ENCODE peak calls at places on chromosomes 11 and 22, in five cellular contexts. One of them, this sample, is unnamed.

GRCh38 chr11:36564376-36565032 is 3.3 kb upstream of the RAG1 start:
- DNase-seq in DND-41: peak
- DNase-seq in lung: peak
- DNase-seq in upper lobe of right lung: no peak
- DNase-seq in AG04450: peak
- DNase-seq in this sample: peak

GRCh38 chr22:27540247-27540646 is 261.3 kb downstream of the MN1 start:
- DNase-seq in AG04450: no peak
- DNase-seq in upper lobe of right lung: no peak
- DNase-seq in DND-41: no peak
- DNase-seq in lung: no peak
- DNase-seq in this sample: no peak

GRCh38 chr11:60343094-60343704 is 16.1 kb downstream of the MS4A6E start:
- DNase-seq in AG04450: no peak
- DNase-seq in lung: no peak
- DNase-seq in DND-41: peak
- DNase-seq in upper lobe of right lung: no peak
- DNase-seq in this sample: peak

GRCh38 chr11:74707602-74708510 is 23.4 kb downstream of the CHRDL2 start:
- DNase-seq in AG04450: no peak
- DNase-seq in lung: no peak
- DNase-seq in DND-41: no peak
- DNase-seq in upper lobe of right lung: no peak
- DNase-seq in this sample: no peak

GRCh38 chr11:108871152-108871551 is 206.3 kb downstream of the DDX10 start:
- DNase-seq in upper lobe of right lung: no peak
- DNase-seq in AG04450: peak
- DNase-seq in lung: no peak
- DNase-seq in DND-41: peak
- DNase-seq in this sample: peak

GRCh38 chr11:112655386-112655785 is 305.8 kb upstream of the NCAM1 start:
- DNase-seq in AG04450: no peak
- DNase-seq in lung: peak
- DNase-seq in DND-41: no peak
- DNase-seq in upper lobe of right lung: no peak
- DNase-seq in this sample: no peak

GRCh38 chr11:15836801-15837200 is 519.5 kb downstream of the SOX6 start:
- DNase-seq in AG04450: no peak
- DNase-seq in DND-41: no peak
- DNase-seq in upper lobe of right lung: no peak
- DNase-seq in lung: no peak
- DNase-seq in this sample: no peak

GRCh38 chr11:32706985-32707736 is 87.3 kb downstream of the CCDC73 start:
- DNase-seq in upper lobe of right lung: no peak
- DNase-seq in lung: no peak
- DNase-seq in AG04450: peak
- DNase-seq in DND-41: no peak
- DNase-seq in this sample: no peak

GRCh38 chr11:72334651-72335050 is 90.7 kb upstream of the PHOX2A start:
- DNase-seq in DND-41: no peak
- DNase-seq in AG04450: no peak
- DNase-seq in lung: no peak
- DNase-seq in upper lobe of right lung: no peak
- DNase-seq in this sample: no peak

GRCh38 chr11:93783767-93784151 is 323 bp upstream of the MED17 start:
- DNase-seq in DND-41: no peak
- DNase-seq in lung: no peak
- DNase-seq in AG04450: peak
- DNase-seq in upper lobe of right lung: no peak
- DNase-seq in this sample: no peak

GRCh38 chr11:70782401-70782913 is 384.1 kb downstream of the CTTN start:
- DNase-seq in lung: no peak
- DNase-seq in upper lobe of right lung: peak
- DNase-seq in AG04450: no peak
- DNase-seq in DND-41: peak
- DNase-seq in this sample: no peak

DNA sequence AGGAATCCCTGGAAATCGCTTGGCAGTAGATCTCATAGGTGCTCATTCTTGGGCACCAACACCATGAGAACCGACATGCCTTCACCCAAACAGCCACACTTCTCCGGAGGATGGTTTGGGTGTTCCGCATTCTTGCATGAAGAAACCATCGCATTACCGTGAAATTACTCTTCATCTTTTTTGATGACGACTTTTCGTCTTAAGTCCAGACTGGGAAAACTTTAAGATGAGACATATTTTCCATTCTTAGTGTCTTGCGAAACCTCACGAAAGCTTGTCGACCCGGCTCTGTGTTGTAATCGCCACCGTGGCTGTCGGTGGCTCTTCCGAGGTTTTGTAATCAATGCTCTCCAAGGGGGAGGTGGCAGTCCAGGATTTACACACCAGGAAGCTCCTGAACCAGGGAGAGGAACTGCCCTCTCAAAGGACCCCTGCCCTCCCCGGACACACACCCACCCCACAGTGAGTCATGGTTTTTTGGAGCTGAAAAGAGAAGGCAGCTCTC is 1.7 kb downstream of the TOM1 start:
- DNase-seq in lung: peak
- DNase-seq in upper lobe of right lung: peak
- DNase-seq in DND-41: no peak
- DNase-seq in AG04450: peak
- DNase-seq in this sample: no peak
- H3K4me3 ChIP-seq in lung: no peak
- H3K4me3 ChIP-seq in upper lobe of right lung: peak
- H3K4me3 ChIP-seq in DND-41: peak
- H3K4me3 ChIP-seq in AG04450: peak
- H3K4me3 ChIP-seq in this sample: peak

GRCh38 chr11:7597620-7598019 is 75.7 kb downstream of the CYB5R2 start:
- DNase-seq in AG04450: no peak
- DNase-seq in lung: peak
- DNase-seq in DND-41: no peak
- DNase-seq in upper lobe of right lung: peak
- DNase-seq in this sample: no peak

GRCh38 chr11:7593476-7593875 is 79.7 kb downstream of the PPFIBP2 start:
- DNase-seq in lung: no peak
- DNase-seq in upper lobe of right lung: no peak
- DNase-seq in DND-41: no peak
- DNase-seq in AG04450: no peak
- DNase-seq in this sample: no peak

GRCh38 chr11:7595951-7596350 is 77.3 kb downstream of the CYB5R2 start:
- DNase-seq in lung: no peak
- DNase-seq in AG04450: no peak
- DNase-seq in upper lobe of right lung: no peak
- DNase-seq in DND-41: no peak
- DNase-seq in this sample: no peak

GRCh38 chr11:7596975-7597391 is 76.3 kb downstream of the CYB5R2 start:
- DNase-seq in AG04450: no peak
- DNase-seq in lung: no peak
- DNase-seq in DND-41: no peak
- DNase-seq in upper lobe of right lung: no peak
- DNase-seq in this sample: no peak

DNA sequence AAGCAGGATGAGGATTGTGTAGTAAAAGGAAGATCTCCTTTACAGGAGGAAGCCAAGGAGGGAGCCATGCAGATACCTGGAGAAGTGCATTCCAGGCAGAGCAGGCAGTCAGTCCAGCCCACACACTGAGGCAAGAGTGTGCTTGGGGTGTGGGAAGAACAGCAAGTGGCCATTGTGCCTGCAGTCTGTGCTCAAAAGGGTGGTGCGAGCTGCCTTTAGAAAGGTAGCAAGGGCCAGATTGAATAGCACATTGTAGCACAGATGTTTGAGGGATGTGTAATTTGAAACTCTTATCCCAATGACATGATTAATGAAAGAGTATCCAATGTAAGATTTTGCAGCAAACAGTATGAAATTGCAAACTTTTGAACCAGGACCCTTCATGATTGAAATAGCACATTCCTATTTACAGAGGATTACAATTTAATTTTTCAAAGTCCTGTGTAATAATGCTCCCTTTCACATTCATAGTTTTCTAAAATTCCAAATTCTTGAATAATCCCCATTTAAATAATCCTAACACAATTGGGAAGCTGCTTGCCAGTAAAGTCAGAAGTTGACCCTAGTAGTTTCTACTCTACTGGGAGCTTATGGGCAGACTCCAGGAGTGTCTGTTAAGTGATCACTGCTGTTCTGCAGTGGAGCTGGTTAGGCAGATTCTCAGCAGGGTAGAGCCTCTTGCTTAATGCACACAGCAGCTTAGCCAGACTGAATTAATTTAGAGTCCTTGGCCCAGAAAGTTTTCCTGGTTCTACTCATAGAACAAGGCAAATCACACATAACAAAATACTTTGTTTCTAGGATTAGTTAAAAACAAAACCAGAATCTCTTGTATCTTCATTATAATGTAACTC is 78.1 kb downstream of the CYB5R2 start:
- DNase-seq in AG04450: no peak
- DNase-seq in DND-41: no peak
- DNase-seq in upper lobe of right lung: no peak
- DNase-seq in lung: no peak
- DNase-seq in this sample: no peak
- H3K4me3 ChIP-seq in AG04450: no peak
- H3K4me3 ChIP-seq in DND-41: no peak
- H3K4me3 ChIP-seq in upper lobe of right lung: no peak
- H3K4me3 ChIP-seq in lung: no peak
- H3K4me3 ChIP-seq in this sample: no peak

GRCh38 chr11:96152623-96153022 is 190.4 kb downstream of the MAML2 start:
- DNase-seq in upper lobe of right lung: no peak
- DNase-seq in lung: no peak
- DNase-seq in AG04450: no peak
- DNase-seq in DND-41: no peak
- DNase-seq in this sample: no peak

GRCh38 chr11:96156379-96156722 is 186.6 kb downstream of the MAML2 start:
- DNase-seq in AG04450: no peak
- DNase-seq in lung: no peak
- DNase-seq in DND-41: no peak
- DNase-seq in upper lobe of right lung: no peak
- DNase-seq in this sample: no peak

GRCh38 chr11:96155627-96156378 is 187.2 kb downstream of the MAML2 start:
- DNase-seq in lung: peak
- DNase-seq in AG04450: peak
- DNase-seq in DND-41: no peak
- DNase-seq in upper lobe of right lung: peak
- DNase-seq in this sample: no peak

GRCh38 chr11:96157517-96157873 is 185.5 kb downstream of the MAML2 start:
- DNase-seq in lung: no peak
- DNase-seq in upper lobe of right lung: no peak
- DNase-seq in DND-41: no peak
- DNase-seq in AG04450: no peak
- DNase-seq in this sample: no peak

DNA sequence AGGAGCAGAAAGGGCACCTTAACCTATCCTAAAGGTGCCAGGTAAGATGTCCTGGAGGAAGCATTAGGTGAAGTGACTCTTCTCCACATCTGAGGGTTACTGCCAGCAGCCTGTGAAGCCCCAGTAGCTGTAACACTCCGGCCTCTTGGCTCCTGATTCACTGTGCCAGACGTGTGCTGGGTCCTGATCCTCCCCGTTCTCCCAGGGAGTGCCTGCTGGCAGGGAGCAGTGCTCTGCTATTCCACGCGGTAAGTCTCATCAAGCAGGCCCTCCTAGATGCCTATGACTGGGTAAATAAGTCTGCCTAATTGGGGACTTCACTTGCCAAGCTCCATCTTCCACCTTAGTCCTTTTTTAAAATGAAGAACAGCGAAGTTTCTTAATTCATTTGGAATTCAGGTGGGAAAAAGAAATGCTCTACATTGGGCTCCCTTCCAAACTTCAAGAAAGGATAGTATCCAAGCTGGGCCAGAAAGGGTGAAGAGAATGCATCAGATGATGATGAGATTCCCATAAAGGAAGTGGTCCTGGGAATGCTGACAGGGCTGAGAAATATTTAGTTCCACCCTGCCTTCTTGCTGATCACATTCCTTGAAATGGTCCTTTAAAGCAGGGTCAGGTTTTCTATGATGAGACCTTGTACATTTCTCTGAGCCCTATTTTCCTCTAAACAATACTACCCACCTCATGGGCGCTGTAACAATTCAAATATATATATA is 188.0 kb downstream of the MAML2 start:
- DNase-seq in lung: no peak
- DNase-seq in DND-41: no peak
- DNase-seq in upper lobe of right lung: no peak
- DNase-seq in AG04450: no peak
- DNase-seq in this sample: no peak
- H3K4me3 ChIP-seq in lung: no peak
- H3K4me3 ChIP-seq in DND-41: no peak
- H3K4me3 ChIP-seq in upper lobe of right lung: no peak
- H3K4me3 ChIP-seq in AG04450: no peak
- H3K4me3 ChIP-seq in this sample: no peak

GRCh38 chr11:62885137-62885536 is 4.4 kb downstream of the SLC3A2 start:
- DNase-seq in AG04450: no peak
- DNase-seq in upper lobe of right lung: no peak
- DNase-seq in DND-41: no peak
- DNase-seq in lung: no peak
- DNase-seq in this sample: no peak

GRCh38 chr11:62882428-62882742 is 1.7 kb downstream of the SLC3A2 start:
- DNase-seq in DND-41: no peak
- DNase-seq in lung: no peak
- DNase-seq in AG04450: no peak
- DNase-seq in upper lobe of right lung: no peak
- DNase-seq in this sample: no peak

GRCh38 chr11:62881579-62882427 is 1.1 kb downstream of the SLC3A2 start:
- DNase-seq in AG04450: peak
- DNase-seq in DND-41: peak
- DNase-seq in upper lobe of right lung: peak
- DNase-seq in lung: peak
- DNase-seq in this sample: peak

GRCh38 chr11:62882811-62883496 is 2.3 kb downstream of the SLC3A2 start:
- DNase-seq in lung: no peak
- DNase-seq in DND-41: no peak
- DNase-seq in upper lobe of right lung: no peak
- DNase-seq in AG04450: no peak
- DNase-seq in this sample: no peak

GRCh38 chr11:62883677-62884076 is 3.0 kb downstream of the SLC3A2 start:
- DNase-seq in AG04450: no peak
- DNase-seq in lung: no peak
- DNase-seq in DND-41: no peak
- DNase-seq in upper lobe of right lung: no peak
- DNase-seq in this sample: no peak
- H3K4me3 ChIP-seq in AG04450: peak
- H3K4me3 ChIP-seq in lung: no peak
- H3K4me3 ChIP-seq in DND-41: peak
- H3K4me3 ChIP-seq in upper lobe of right lung: peak
- H3K4me3 ChIP-seq in this sample: peak

GRCh38 chr11:64853709-64854108 is 9.3 kb upstream of the CDC42BPG start:
- DNase-seq in upper lobe of right lung: no peak
- DNase-seq in AG04450: no peak
- DNase-seq in DND-41: no peak
- DNase-seq in lung: no peak
- DNase-seq in this sample: no peak

GRCh38 chr11:64854157-64854533 is 9.7 kb upstream of the CDC42BPG start:
- DNase-seq in lung: no peak
- DNase-seq in upper lobe of right lung: no peak
- DNase-seq in DND-41: no peak
- DNase-seq in AG04450: no peak
- DNase-seq in this sample: no peak

GRCh38 chr11:64854534-64855502 is 10.4 kb upstream of the CDC42BPG start:
- DNase-seq in AG04450: peak
- DNase-seq in lung: peak
- DNase-seq in DND-41: no peak
- DNase-seq in upper lobe of right lung: peak
- DNase-seq in this sample: no peak

GRCh38 chr11:64851831-64852337 is 7.4 kb upstream of the CDC42BPG start:
- DNase-seq in AG04450: no peak
- DNase-seq in lung: no peak
- DNase-seq in DND-41: no peak
- DNase-seq in upper lobe of right lung: no peak
- DNase-seq in this sample: peak

GRCh38 chr11:64852804-64853520 is 8.5 kb upstream of the CDC42BPG start:
- DNase-seq in upper lobe of right lung: no peak
- DNase-seq in AG04450: no peak
- DNase-seq in DND-41: no peak
- DNase-seq in lung: no peak
- DNase-seq in this sample: no peak
- H3K4me3 ChIP-seq in upper lobe of right lung: no peak
- H3K4me3 ChIP-seq in AG04450: no peak
- H3K4me3 ChIP-seq in DND-41: no peak
- H3K4me3 ChIP-seq in lung: no peak
- H3K4me3 ChIP-seq in this sample: no peak

This sample was measured in CD4-positive, CD25-positive, alpha-beta regulatory T cell.